ENCODE peak calls at places on chromosome 21, in eight cellular contexts. One of them, this sample, is unnamed.
A peak's percentile ranks its signal among the peaks of the same experiment; 100 is the strongest.

GRCh38 chr21:42019706-42020105 is 9.5 kb upstream of the ZBTB21 start:
- DNase-seq in nephron progenitor cell: no peak
- DNase-seq in fibroblast of mammary gland: no peak
- DNase-seq in osteocyte: no peak
- DNase-seq in B cell: no peak
- DNase-seq in neural crest cell: no peak
- DNase-seq in stomach: no peak
- DNase-seq in tibial nerve: no peak
- DNase-seq in this sample: no peak

GRCh38 chr21:18951291-18952038 is 547.9 kb upstream of the TMPRSS15 start:
- DNase-seq in nephron progenitor cell: peak; percentile 32
- DNase-seq in fibroblast of mammary gland: peak; percentile 0
- DNase-seq in osteocyte: no peak
- DNase-seq in B cell: no peak
- DNase-seq in neural crest cell: peak; percentile 35
- DNase-seq in stomach: no peak
- DNase-seq in tibial nerve: no peak
- DNase-seq in this sample: no peak

GRCh38 chr21:28943631-28944030 is 49.0 kb downstream of the LTN1 start:
- DNase-seq in nephron progenitor cell: no peak
- DNase-seq in fibroblast of mammary gland: peak; percentile 73
- DNase-seq in osteocyte: no peak
- DNase-seq in B cell: no peak
- DNase-seq in neural crest cell: no peak
- DNase-seq in stomach: no peak
- DNase-seq in tibial nerve: no peak
- DNase-seq in this sample: no peak

GRCh38 chr21:21751286-21751685 is 753.1 kb downstream of the NCAM2 start:
- DNase-seq in nephron progenitor cell: no peak
- DNase-seq in fibroblast of mammary gland: no peak
- DNase-seq in osteocyte: no peak
- DNase-seq in B cell: no peak
- DNase-seq in neural crest cell: no peak
- DNase-seq in stomach: no peak
- DNase-seq in tibial nerve: no peak
- DNase-seq in this sample: no peak

GRCh38 chr21:30072496-30072895 is 94.1 kb downstream of the CLDN17 start:
- DNase-seq in nephron progenitor cell: peak; percentile 20
- DNase-seq in fibroblast of mammary gland: peak; percentile 52
- DNase-seq in osteocyte: no peak
- DNase-seq in B cell: no peak
- DNase-seq in neural crest cell: peak; percentile 2
- DNase-seq in stomach: peak; percentile 27
- DNase-seq in tibial nerve: no peak
- DNase-seq in this sample: peak; percentile 46

GRCh38 chr21:33112151-33112550 is 42.2 kb downstream of the OLIG1 start:
- DNase-seq in nephron progenitor cell: no peak
- DNase-seq in fibroblast of mammary gland: no peak
- DNase-seq in osteocyte: no peak
- DNase-seq in B cell: no peak
- DNase-seq in neural crest cell: no peak
- DNase-seq in stomach: no peak
- DNase-seq in tibial nerve: no peak
- DNase-seq in this sample: no peak

GRCh38 chr21:15436031-15436430 is 293.8 kb upstream of the USP25 start:
- DNase-seq in nephron progenitor cell: no peak
- DNase-seq in fibroblast of mammary gland: no peak
- DNase-seq in osteocyte: no peak
- DNase-seq in B cell: no peak
- DNase-seq in neural crest cell: no peak
- DNase-seq in stomach: no peak
- DNase-seq in tibial nerve: no peak
- DNase-seq in this sample: no peak

GRCh38 chr21:32475162-32475812 is 62.8 kb downstream of the EVA1C start:
- DNase-seq in nephron progenitor cell: no peak
- DNase-seq in fibroblast of mammary gland: peak; percentile 64
- DNase-seq in osteocyte: no peak
- DNase-seq in B cell: no peak
- DNase-seq in neural crest cell: no peak
- DNase-seq in stomach: no peak
- DNase-seq in tibial nerve: no peak
- DNase-seq in this sample: no peak

GRCh38 chr21:41777934-41778815 is 11.3 kb upstream of the RIPK4 start:
- DNase-seq in nephron progenitor cell: peak; percentile 90
- DNase-seq in fibroblast of mammary gland: peak; percentile 21
- DNase-seq in osteocyte: peak; percentile 95
- DNase-seq in B cell: no peak
- DNase-seq in neural crest cell: peak; percentile 89
- DNase-seq in stomach: peak; percentile 94
- DNase-seq in tibial nerve: peak; percentile 96
- DNase-seq in this sample: peak; percentile 86

GRCh38 chr21:30448514-30448913 is 8.4 kb downstream of the KRTAP15-1 start:
- DNase-seq in nephron progenitor cell: no peak
- DNase-seq in fibroblast of mammary gland: no peak
- DNase-seq in osteocyte: no peak
- DNase-seq in B cell: no peak
- DNase-seq in neural crest cell: no peak
- DNase-seq in stomach: no peak
- DNase-seq in tibial nerve: no peak
- DNase-seq in this sample: no peak

GRCh38 chr21:18801468-18801867 is 397.9 kb upstream of the TMPRSS15 start:
- DNase-seq in nephron progenitor cell: no peak
- DNase-seq in fibroblast of mammary gland: no peak
- DNase-seq in osteocyte: no peak
- DNase-seq in B cell: no peak
- DNase-seq in neural crest cell: no peak
- DNase-seq in stomach: peak; percentile 27
- DNase-seq in tibial nerve: no peak
- DNase-seq in this sample: no peak

GRCh38 chr21:39715804-39716397 is 29.1 kb upstream of the IGSF5 start:
- DNase-seq in nephron progenitor cell: peak; percentile 72
- DNase-seq in fibroblast of mammary gland: peak; percentile 41
- DNase-seq in osteocyte: no peak
- DNase-seq in B cell: no peak
- DNase-seq in neural crest cell: peak; percentile 63
- DNase-seq in stomach: peak; percentile 65
- DNase-seq in tibial nerve: peak; percentile 61
- DNase-seq in this sample: peak; percentile 60
- TF ChIP-seq CTCF in nephron progenitor cell: peak; percentile 63
- TF ChIP-seq CTCF in fibroblast of mammary gland: peak; percentile 52
- TF ChIP-seq CTCF in osteocyte: peak; percentile 75
- TF ChIP-seq CTCF in B cell: peak; percentile 62
- TF ChIP-seq CTCF in neural crest cell: peak; percentile 84
- TF ChIP-seq CTCF in stomach: peak; percentile 70
- TF ChIP-seq CTCF in tibial nerve: peak; percentile 66
- TF ChIP-seq CTCF in this sample: peak; percentile 51

DNA sequence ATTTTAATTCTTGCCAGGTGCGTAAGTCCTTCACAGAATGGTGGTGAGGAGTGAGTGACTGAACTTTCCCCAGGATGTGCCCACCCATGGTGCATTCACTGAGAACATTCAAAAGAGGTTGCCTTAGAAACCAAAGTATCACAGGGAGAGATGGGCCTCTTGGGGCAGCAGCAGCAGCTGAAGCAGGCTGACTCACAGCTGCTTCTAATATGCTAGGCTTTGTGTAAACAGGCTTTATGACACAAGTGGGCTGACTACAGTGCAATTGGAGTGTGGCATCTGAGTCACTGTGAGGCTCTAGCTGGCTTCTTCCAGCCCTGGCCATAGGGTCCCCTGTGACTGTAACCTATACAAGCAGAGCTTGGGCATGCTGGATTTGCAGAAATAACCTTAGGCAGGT is 12.6 kb downstream of the PIGP start:
- DNase-seq in nephron progenitor cell: peak; percentile 22
- DNase-seq in fibroblast of mammary gland: peak; percentile 99
- DNase-seq in osteocyte: peak; percentile 89
- DNase-seq in B cell: no peak
- DNase-seq in neural crest cell: peak; percentile 16
- DNase-seq in stomach: peak; percentile 40
- DNase-seq in tibial nerve: peak; percentile 57
- DNase-seq in this sample: peak; percentile 39
- TF ChIP-seq CTCF in nephron progenitor cell: no peak
- TF ChIP-seq CTCF in fibroblast of mammary gland: peak; percentile 26
- TF ChIP-seq CTCF in osteocyte: no peak
- TF ChIP-seq CTCF in B cell: no peak
- TF ChIP-seq CTCF in neural crest cell: no peak
- TF ChIP-seq CTCF in stomach: no peak
- TF ChIP-seq CTCF in tibial nerve: no peak
- TF ChIP-seq CTCF in this sample: no peak

DNA sequence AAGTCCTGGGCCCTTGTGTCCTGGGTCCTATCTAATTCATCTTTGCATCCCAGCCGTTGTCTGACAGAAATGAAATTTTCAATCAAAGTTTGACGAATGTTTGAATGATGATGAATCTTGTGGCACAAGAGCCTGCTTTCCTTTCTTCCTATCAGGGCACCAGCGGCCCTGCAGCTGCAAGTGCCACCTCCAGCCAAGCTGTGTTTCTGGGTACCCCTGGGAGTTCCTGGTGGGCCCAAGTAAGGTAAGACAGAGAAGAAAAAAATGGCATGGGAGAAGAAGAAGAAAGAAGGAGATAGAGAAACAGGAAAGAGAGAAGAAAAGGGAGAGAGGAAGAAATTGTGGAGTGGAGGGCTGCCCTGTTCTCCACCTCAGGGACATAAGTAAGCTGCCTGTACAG is 782.1 kb upstream of the TPTE start:
- DNase-seq in nephron progenitor cell: no peak
- DNase-seq in fibroblast of mammary gland: no peak
- DNase-seq in osteocyte: no peak
- DNase-seq in B cell: no peak
- DNase-seq in neural crest cell: no peak
- DNase-seq in stomach: no peak
- DNase-seq in tibial nerve: no peak
- DNase-seq in this sample: no peak
- TF ChIP-seq CTCF in nephron progenitor cell: no peak
- TF ChIP-seq CTCF in fibroblast of mammary gland: no peak
- TF ChIP-seq CTCF in osteocyte: no peak
- TF ChIP-seq CTCF in B cell: no peak
- TF ChIP-seq CTCF in neural crest cell: no peak
- TF ChIP-seq CTCF in stomach: no peak
- TF ChIP-seq CTCF in tibial nerve: no peak
- TF ChIP-seq CTCF in this sample: no peak

GRCh38 chr21:44509539-44509938 is 30.5 kb downstream of the KRTAP10-1 start:
- DNase-seq in nephron progenitor cell: no peak
- DNase-seq in fibroblast of mammary gland: no peak
- DNase-seq in osteocyte: no peak
- DNase-seq in B cell: no peak
- DNase-seq in neural crest cell: no peak
- DNase-seq in stomach: peak; percentile 93
- DNase-seq in tibial nerve: no peak
- DNase-seq in this sample: peak; percentile 68
- TF ChIP-seq CTCF in nephron progenitor cell: no peak
- TF ChIP-seq CTCF in fibroblast of mammary gland: no peak
- TF ChIP-seq CTCF in osteocyte: no peak
- TF ChIP-seq CTCF in B cell: no peak
- TF ChIP-seq CTCF in neural crest cell: no peak
- TF ChIP-seq CTCF in stomach: peak; percentile 40
- TF ChIP-seq CTCF in tibial nerve: no peak
- TF ChIP-seq CTCF in this sample: peak; percentile 17

GRCh38 chr21:35027558-35028450 is 21.3 kb downstream of the RUNX1 start:
- DNase-seq in nephron progenitor cell: no peak
- DNase-seq in fibroblast of mammary gland: no peak
- DNase-seq in osteocyte: no peak
- DNase-seq in B cell: no peak
- DNase-seq in neural crest cell: no peak
- DNase-seq in stomach: no peak
- DNase-seq in tibial nerve: no peak
- DNase-seq in this sample: no peak

GRCh38 chr21:35026153-35026499 is 23.0 kb downstream of the RUNX1 start:
- DNase-seq in nephron progenitor cell: no peak
- DNase-seq in fibroblast of mammary gland: no peak
- DNase-seq in osteocyte: no peak
- DNase-seq in B cell: no peak
- DNase-seq in neural crest cell: no peak
- DNase-seq in stomach: no peak
- DNase-seq in tibial nerve: no peak
- DNase-seq in this sample: no peak

GRCh38 chr21:35028451-35028757 is 20.7 kb downstream of the RUNX1 start:
- DNase-seq in nephron progenitor cell: no peak
- DNase-seq in fibroblast of mammary gland: no peak
- DNase-seq in osteocyte: no peak
- DNase-seq in B cell: no peak
- DNase-seq in neural crest cell: no peak
- DNase-seq in stomach: no peak
- DNase-seq in tibial nerve: no peak
- DNase-seq in this sample: no peak

GRCh38 chr21:35025206-35026152 is 23.6 kb downstream of the RUNX1 start:
- DNase-seq in nephron progenitor cell: no peak
- DNase-seq in fibroblast of mammary gland: no peak
- DNase-seq in osteocyte: no peak
- DNase-seq in B cell: no peak
- DNase-seq in neural crest cell: no peak
- DNase-seq in stomach: no peak
- DNase-seq in tibial nerve: no peak
- DNase-seq in this sample: no peak

GRCh38 chr21:35026617-35027557 is 22.2 kb downstream of the RUNX1 start:
- DNase-seq in nephron progenitor cell: peak; percentile 53
- DNase-seq in fibroblast of mammary gland: no peak
- DNase-seq in osteocyte: no peak
- DNase-seq in B cell: peak; percentile 78
- DNase-seq in neural crest cell: peak; percentile 16
- DNase-seq in stomach: peak; percentile 74
- DNase-seq in tibial nerve: peak; percentile 29
- DNase-seq in this sample: no peak
- TF ChIP-seq CTCF in nephron progenitor cell: no peak
- TF ChIP-seq CTCF in fibroblast of mammary gland: no peak
- TF ChIP-seq CTCF in osteocyte: no peak
- TF ChIP-seq CTCF in B cell: no peak
- TF ChIP-seq CTCF in neural crest cell: no peak
- TF ChIP-seq CTCF in stomach: no peak
- TF ChIP-seq CTCF in tibial nerve: no peak
- TF ChIP-seq CTCF in this sample: no peak

GRCh38 chr21:26845066-26845749 is at the start of gene ADAMTS1:
- DNase-seq in nephron progenitor cell: peak; percentile 93
- DNase-seq in fibroblast of mammary gland: peak; percentile 88
- DNase-seq in osteocyte: peak; percentile 96
- DNase-seq in B cell: no peak
- DNase-seq in neural crest cell: peak; percentile 94
- DNase-seq in stomach: peak; percentile 71
- DNase-seq in tibial nerve: peak; percentile 93
- DNase-seq in this sample: peak; percentile 71

GRCh38 chr21:26847951-26848350 is 2.7 kb upstream of the ADAMTS1 start:
- DNase-seq in nephron progenitor cell: no peak
- DNase-seq in fibroblast of mammary gland: no peak
- DNase-seq in osteocyte: no peak
- DNase-seq in B cell: no peak
- DNase-seq in neural crest cell: no peak
- DNase-seq in stomach: no peak
- DNase-seq in tibial nerve: no peak
- DNase-seq in this sample: no peak

GRCh38 chr21:26845750-26846035 is 484 bp upstream of the ADAMTS1 start:
- DNase-seq in nephron progenitor cell: no peak
- DNase-seq in fibroblast of mammary gland: no peak
- DNase-seq in osteocyte: no peak
- DNase-seq in B cell: no peak
- DNase-seq in neural crest cell: no peak
- DNase-seq in stomach: no peak
- DNase-seq in tibial nerve: peak; percentile 22
- DNase-seq in this sample: no peak

GRCh38 chr21:26844258-26845065 is 747 bp downstream of the ADAMTS1 start:
- DNase-seq in nephron progenitor cell: peak; percentile 67
- DNase-seq in fibroblast of mammary gland: no peak
- DNase-seq in osteocyte: no peak
- DNase-seq in B cell: no peak
- DNase-seq in neural crest cell: peak; percentile 40
- DNase-seq in stomach: no peak
- DNase-seq in tibial nerve: peak; percentile 29
- DNase-seq in this sample: peak; percentile 42

GRCh38 chr21:26846036-26846931 is 1.1 kb upstream of the ADAMTS1 start:
- DNase-seq in nephron progenitor cell: peak; percentile 75
- DNase-seq in fibroblast of mammary gland: peak; percentile 83
- DNase-seq in osteocyte: no peak
- DNase-seq in B cell: no peak
- DNase-seq in neural crest cell: peak; percentile 61
- DNase-seq in stomach: peak; percentile 56
- DNase-seq in tibial nerve: peak; percentile 71
- DNase-seq in this sample: peak; percentile 12
- TF ChIP-seq CTCF in nephron progenitor cell: no peak
- TF ChIP-seq CTCF in fibroblast of mammary gland: no peak
- TF ChIP-seq CTCF in osteocyte: no peak
- TF ChIP-seq CTCF in B cell: no peak
- TF ChIP-seq CTCF in neural crest cell: peak; percentile 49
- TF ChIP-seq CTCF in stomach: no peak
- TF ChIP-seq CTCF in tibial nerve: peak; percentile 40
- TF ChIP-seq CTCF in this sample: no peak

This sample was measured in Calu3.